ENCODE peak calls at places on chromosomes 13 and 19, in four cellular contexts. R is thoracic aorta, N is Right ventricle myocardium inferior, W is EL. B is an unnamed sample.

GRCh38 chr19:6233051-6233826 is 46.5 kb downstream of the MLLT1 start:
- DNase-seq in R (peak; percentile 50), W (peak; percentile 56), N (peak; percentile 83), B (peak; percentile 44)

GRCh38 chr19:3818479-3818878 is 32.3 kb upstream of the MATK start:
- DNase-seq in N (no peak), R (no peak), W (peak; percentile 48), B (peak; percentile 44)

GRCh38 chr13:105170438-105170837 is 1365.0 kb downstream of the EFNB2 start:
- DNase-seq in R (no peak), W (no peak), N (no peak), B (no peak)

GRCh38 chr19:1882089-1882785 is 3.1 kb downstream of the ABHD17A start:
- DNase-seq in R (no peak), N (peak; percentile 57), W (no peak), B (no peak)

GRCh38 chr13:105915451-105915850 is 620.0 kb downstream of the EFNB2 start:
- DNase-seq in R (no peak), W (no peak), N (no peak), B (no peak)

GRCh38 chr13:94711561-94712286 is 621 bp downstream of the SOX21 start:
- DNase-seq in N (no peak), W (peak; percentile 37), R (no peak), B (peak; percentile 38)

GRCh38 chr19:49614096-49614857 is 23.3 kb downstream of the PRR12 start:
- DNase-seq in N (no peak), W (peak; percentile 92), R (no peak), B (peak; percentile 88)

GRCh38 chr19:50759886-50760285 is 10.4 kb upstream of the GPR32 start:
- DNase-seq in W (peak; percentile 30), R (no peak), N (no peak), B (peak; percentile 54)

GRCh38 chr13:44934724-44935123 is 54.5 kb downstream of the NUFIP1 start:
- DNase-seq in R (no peak), N (no peak), W (peak; percentile 57), B (peak; percentile 90)

GRCh38 chr19:53102701-53103140 is 501 bp downstream of the ZNF160 start:
- DNase-seq in W (peak; percentile 56), R (no peak), N (no peak), B (peak; percentile 49)

GRCh38 chr13:110590577-110590976 is 24.8 kb upstream of the NAXD start:
- DNase-seq in N (no peak), R (no peak), W (no peak), B (no peak)

GRCh38 chr19:50365434-50366306 is at the start of gene NAPSA:
- DNase-seq in R (no peak), W (no peak), N (no peak), B (no peak)

GRCh38 chr13:29022968-29023367 is 202.8 kb downstream of the MTUS2 start:
- DNase-seq in N (no peak), R (no peak), W (no peak), B (no peak)

GRCh38 chr19:15453091-15453498 is 3.3 kb upstream of the WIZ start:
- DNase-seq in W (no peak), N (no peak), R (no peak), B (no peak)

GRCh38 chr19:10118960-10119359 is 739 bp downstream of the EIF3G start:
- DNase-seq in R (no peak), N (no peak), W (no peak), B (no peak)

GRCh38 chr19:1315470-1316166 is 29.9 kb downstream of the EFNA2 start:
- DNase-seq in R (no peak), W (peak; percentile 43), N (peak; percentile 79), B (peak; percentile 52)

GRCh38 chr19:5989388-5990074 is 11.6 kb upstream of the RANBP3 start:
- DNase-seq in N (no peak), R (no peak), W (no peak), B (no peak)

GRCh38 chr13:109381546-109382180 is 404.7 kb downstream of the IRS2 start:
- DNase-seq in W (peak; percentile 80), R (no peak), N (no peak), B (peak; percentile 93)

GRCh38 chr19:11373166-11373884 is 1.1 kb upstream of the SWSAP1 start:
- DNase-seq in N (no peak), R (no peak), W (no peak), B (no peak)

GRCh38 chr13:33172400-33172799 is 113.2 kb downstream of the STARD13 start:
- DNase-seq in N (no peak), R (no peak), W (no peak), B (peak; percentile 97)

GRCh38 chr13:45522571-45522970 is 57.8 kb downstream of the COG3 start:
- DNase-seq in R (no peak), N (no peak), W (peak; percentile 56), B (peak; percentile 39)

GRCh38 chr13:21671793-21672680 is 1.2 kb downstream of the FGF9 start:
- DNase-seq in W (no peak), R (no peak), N (no peak), B (no peak)

GRCh38 chr19:45294291-45295029 is 28.2 kb downstream of the CKM start:
- DNase-seq in N (peak; percentile 45), R (no peak), W (no peak), B (no peak)

GRCh38 chr13:51793570-51794273 is 10.2 kb downstream of the DHRS12 start:
- DNase-seq in R (no peak), N (no peak), W (peak; percentile 78), B (peak; percentile 95)

GRCh38 chr19:30206187-30206586 is 166.0 kb upstream of the ZNF536 start:
- DNase-seq in W (no peak), R (no peak), N (no peak), B (no peak)

GRCh38 chr19:3369337-3370213 is 3.2 kb downstream of the NFIC start:
- DNase-seq in N (peak; percentile 85), W (peak; percentile 76), R (no peak), B (peak; percentile 54)

GRCh38 chr13:70098669-70099068 is 9.0 kb upstream of the ATXN8OS start:
- DNase-seq in W (no peak), R (no peak), N (no peak), B (peak; percentile 12)